ENCODE peak calls at places on chromosomes 3 and 15, in four cellular contexts. E, Z, I and T are unnamed samples.
A peak's percentile ranks its signal among the peaks of the same experiment; 100 is the strongest.

GRCh38 chr3:165835431-165835830 is 1.8 kb downstream of the BCHE start:
- DNase-seq in Z (no peak), I (no peak), E (peak; percentile 1), T (no peak)

GRCh38 chr15:74642724-74643367 is 27.2 kb downstream of the CLK3 start:
- DNase-seq in Z (no peak), E (peak; percentile 88), I (no peak), T (no peak)

GRCh38 chr3:78703944-78704343 is 1063.9 kb downstream of the ROBO1 start:
- DNase-seq in Z (no peak), I (no peak), E (no peak), T (no peak)

GRCh38 chr3:127194601-127195187 is 1.8 kb downstream of the PRR23E start:
- DNase-seq in I (no peak), E (no peak), Z (no peak), T (no peak)

GRCh38 chr15:73051402-73051810 is 857 bp upstream of the NEO1 start:
- DNase-seq in I (no peak), E (peak; percentile 67), Z (no peak), T (no peak)

GRCh38 chr15:86139828-86140227 is 60.2 kb downstream of the AGBL1 start:
- DNase-seq in I (no peak), Z (no peak), E (peak; percentile 23), T (no peak)

GRCh38 chr3:1275495-1275894 is 182.7 kb downstream of the CNTN6 start:
- DNase-seq in I (no peak), E (peak; percentile 52), Z (no peak), T (no peak)

GRCh38 chr15:100133001-100133400 is 208.8 kb downstream of the ADAMTS17 start:
- DNase-seq in I (no peak), E (no peak), Z (no peak), T (no peak)